ENCODE peak calls at places on chromosomes 6 and 20, in four cellular contexts. One of them, this sample, is unnamed.

GRCh38 chr6:71107935-71108420 is 151.1 kb upstream of the B3GAT2 start:
- DNase-seq in neuronal stem cell: no peak
- DNase-seq in transverse colon: no peak
- DNase-seq in endothelial cell of umbilical vein: peak; percentile 81
- DNase-seq in this sample: no peak

GRCh38 chr6:158761746-158762145 is 57.4 kb downstream of the EZR start:
- DNase-seq in neuronal stem cell: no peak
- DNase-seq in transverse colon: no peak
- DNase-seq in endothelial cell of umbilical vein: no peak
- DNase-seq in this sample: no peak

GRCh38 chr6:35669441-35669776 is 19.3 kb downstream of the FKBP5 start:
- DNase-seq in neuronal stem cell: no peak
- DNase-seq in transverse colon: no peak
- DNase-seq in endothelial cell of umbilical vein: peak; percentile 94
- DNase-seq in this sample: no peak

GRCh38 chr6:56359201-56359899 is 112.0 kb upstream of the COL21A1 start:
- DNase-seq in neuronal stem cell: peak; percentile 75
- DNase-seq in transverse colon: peak; percentile 66
- DNase-seq in endothelial cell of umbilical vein: peak; percentile 83
- DNase-seq in this sample: peak; percentile 51

GRCh38 chr6:100084301-100085161 is 90.5 kb upstream of the MCHR2 start:
- DNase-seq in neuronal stem cell: no peak
- DNase-seq in transverse colon: no peak
- DNase-seq in endothelial cell of umbilical vein: no peak
- DNase-seq in this sample: no peak

GRCh38 chr6:5817869-5818268 is 188.9 kb downstream of the NRN1 start:
- DNase-seq in neuronal stem cell: no peak
- DNase-seq in transverse colon: no peak
- DNase-seq in endothelial cell of umbilical vein: no peak
- DNase-seq in this sample: no peak

GRCh38 chr6:146381486-146381885 is 162.1 kb upstream of the RAB32 start:
- DNase-seq in neuronal stem cell: no peak
- DNase-seq in transverse colon: no peak
- DNase-seq in endothelial cell of umbilical vein: no peak
- DNase-seq in this sample: no peak

GRCh38 chr6:127855542-127856159 is 45.2 kb downstream of the THEMIS start:
- DNase-seq in neuronal stem cell: no peak
- DNase-seq in transverse colon: no peak
- DNase-seq in endothelial cell of umbilical vein: peak; percentile 61
- DNase-seq in this sample: no peak

GRCh38 chr20:63702036-63702665 is 5.6 kb downstream of the ARFRP1 start:
- DNase-seq in neuronal stem cell: no peak
- DNase-seq in transverse colon: no peak
- DNase-seq in endothelial cell of umbilical vein: no peak
- DNase-seq in this sample: no peak

GRCh38 chr6:141117869-141118268 is 1014.9 kb upstream of the GJE1 start:
- DNase-seq in neuronal stem cell: no peak
- DNase-seq in transverse colon: no peak
- DNase-seq in endothelial cell of umbilical vein: no peak
- DNase-seq in this sample: no peak

GRCh38 chr6:42344756-42345155 is 107.0 kb downstream of the TRERF1 start:
- DNase-seq in neuronal stem cell: no peak
- DNase-seq in transverse colon: no peak
- DNase-seq in endothelial cell of umbilical vein: no peak
- DNase-seq in this sample: no peak

GRCh38 chr6:129774697-129775447 is 64.9 kb upstream of the ARHGAP18 start:
- DNase-seq in neuronal stem cell: peak; percentile 78
- DNase-seq in transverse colon: peak; percentile 75
- DNase-seq in endothelial cell of umbilical vein: peak; percentile 76
- DNase-seq in this sample: peak; percentile 78

GRCh38 chr6:145199961-145200360 is 535.4 kb downstream of the EPM2A start:
- DNase-seq in neuronal stem cell: no peak
- DNase-seq in transverse colon: no peak
- DNase-seq in endothelial cell of umbilical vein: no peak
- DNase-seq in this sample: no peak

GRCh38 chr6:124960757-124961467 is 1.3 kb upstream of the RNF217 start:
- DNase-seq in neuronal stem cell: no peak
- DNase-seq in transverse colon: no peak
- DNase-seq in endothelial cell of umbilical vein: peak; percentile 69
- DNase-seq in this sample: no peak

GRCh38 chr6:110530671-110531070 is 54.3 kb upstream of the SLC22A16 start:
- DNase-seq in neuronal stem cell: no peak
- DNase-seq in transverse colon: no peak
- DNase-seq in endothelial cell of umbilical vein: no peak
- DNase-seq in this sample: no peak

GRCh38 chr20:23305098-23305497 is 45.5 kb upstream of the NXT1 start:
- DNase-seq in neuronal stem cell: no peak
- DNase-seq in transverse colon: no peak
- DNase-seq in endothelial cell of umbilical vein: no peak
- DNase-seq in this sample: no peak

GRCh38 chr6:76073281-76073680 is 819 bp upstream of the IMPG1 start:
- DNase-seq in neuronal stem cell: no peak
- DNase-seq in transverse colon: no peak
- DNase-seq in endothelial cell of umbilical vein: no peak
- DNase-seq in this sample: no peak

GRCh38 chr6:13334953-13335352 is 6.6 kb upstream of the TBC1D7 start:
- DNase-seq in neuronal stem cell: no peak
- DNase-seq in transverse colon: no peak
- DNase-seq in endothelial cell of umbilical vein: peak; percentile 89
- DNase-seq in this sample: no peak

GRCh38 chr6:2149370-2150006 is 95.9 kb downstream of the GMDS start:
- DNase-seq in neuronal stem cell: no peak
- DNase-seq in transverse colon: no peak
- DNase-seq in endothelial cell of umbilical vein: no peak
- DNase-seq in this sample: no peak

GRCh38 chr6:96792791-96793190 is 44.5 kb downstream of the GPR63 start:
- DNase-seq in neuronal stem cell: no peak
- DNase-seq in transverse colon: no peak
- DNase-seq in endothelial cell of umbilical vein: no peak
- DNase-seq in this sample: no peak

GRCh38 chr6:128657181-128657580 is 136.8 kb upstream of the PTPRK start:
- DNase-seq in neuronal stem cell: no peak
- DNase-seq in transverse colon: no peak
- DNase-seq in endothelial cell of umbilical vein: no peak
- DNase-seq in this sample: no peak

GRCh38 chr6:111972714-111973678 is 80.9 kb upstream of the CCN6 start:
- DNase-seq in neuronal stem cell: no peak
- DNase-seq in transverse colon: peak; percentile 20
- DNase-seq in endothelial cell of umbilical vein: peak; percentile 90
- DNase-seq in this sample: peak; percentile 67

GRCh38 chr6:93416575-93417420 is 2.6 kb downstream of the EPHA7 start:
- DNase-seq in neuronal stem cell: peak; percentile 58
- DNase-seq in transverse colon: peak; percentile 8
- DNase-seq in endothelial cell of umbilical vein: peak; percentile 10
- DNase-seq in this sample: peak; percentile 41

GRCh38 chr6:150573041-150573681 is 26.5 kb upstream of the PLEKHG1 start:
- DNase-seq in neuronal stem cell: peak; percentile 20
- DNase-seq in transverse colon: no peak
- DNase-seq in endothelial cell of umbilical vein: no peak
- DNase-seq in this sample: no peak

GRCh38 chr6:110364364-110364763 is 6.2 kb upstream of the METTL24 start:
- DNase-seq in neuronal stem cell: no peak
- DNase-seq in transverse colon: no peak
- DNase-seq in endothelial cell of umbilical vein: no peak
- DNase-seq in this sample: no peak

GRCh38 chr6:106525111-106525884 is 104.0 kb downstream of the RTN4IP1 start:
- DNase-seq in neuronal stem cell: no peak
- DNase-seq in transverse colon: no peak
- DNase-seq in endothelial cell of umbilical vein: peak; percentile 70
- DNase-seq in this sample: no peak

GRCh38 chr20:32387262-32387661 is 29.1 kb downstream of the ASXL1 start:
- DNase-seq in neuronal stem cell: no peak
- DNase-seq in transverse colon: no peak
- DNase-seq in endothelial cell of umbilical vein: no peak
- DNase-seq in this sample: no peak

GRCh38 chr6:168387911-168388310 is 53.1 kb upstream of the SMOC2 start:
- DNase-seq in neuronal stem cell: no peak
- DNase-seq in transverse colon: no peak
- DNase-seq in endothelial cell of umbilical vein: no peak
- DNase-seq in this sample: no peak

GRCh38 chr6:113482771-113483170 is 374.4 kb upstream of the MARCKS start:
- DNase-seq in neuronal stem cell: no peak
- DNase-seq in transverse colon: no peak
- DNase-seq in endothelial cell of umbilical vein: no peak
- DNase-seq in this sample: no peak

GRCh38 chr20:24663496-24663895 is 194.1 kb downstream of the SYNDIG1 start:
- DNase-seq in neuronal stem cell: no peak
- DNase-seq in transverse colon: no peak
- DNase-seq in endothelial cell of umbilical vein: no peak
- DNase-seq in this sample: no peak

GRCh38 chr20:61628901-61629300 is 376.8 kb downstream of the CDH4 start:
- DNase-seq in neuronal stem cell: no peak
- DNase-seq in transverse colon: no peak
- DNase-seq in endothelial cell of umbilical vein: no peak
- DNase-seq in this sample: peak; percentile 67

GRCh38 chr6:41964201-41964887 is 22.7 kb upstream of the CCND3 start:
- DNase-seq in neuronal stem cell: no peak
- DNase-seq in transverse colon: no peak
- DNase-seq in endothelial cell of umbilical vein: no peak
- DNase-seq in this sample: no peak

GRCh38 chr20:37904008-37904675 is 1.2 kb downstream of the VSTM2L start:
- DNase-seq in neuronal stem cell: no peak
- DNase-seq in transverse colon: no peak
- DNase-seq in endothelial cell of umbilical vein: no peak
- DNase-seq in this sample: no peak

GRCh38 chr20:37902504-37903313 is at the start of gene VSTM2L:
- DNase-seq in neuronal stem cell: no peak
- DNase-seq in transverse colon: peak; percentile 22
- DNase-seq in endothelial cell of umbilical vein: no peak
- DNase-seq in this sample: no peak

GRCh38 chr20:37903317-37904007 is 535 bp downstream of the VSTM2L start:
- DNase-seq in neuronal stem cell: no peak
- DNase-seq in transverse colon: no peak
- DNase-seq in endothelial cell of umbilical vein: no peak
- DNase-seq in this sample: no peak

GRCh38 chr20:37901280-37901666 is 1.7 kb upstream of the VSTM2L start:
- DNase-seq in neuronal stem cell: no peak
- DNase-seq in transverse colon: no peak
- DNase-seq in endothelial cell of umbilical vein: no peak
- DNase-seq in this sample: no peak

GRCh38 chr20:37901667-37902503 is 1.0 kb upstream of the VSTM2L start:
- DNase-seq in neuronal stem cell: no peak
- DNase-seq in transverse colon: no peak
- DNase-seq in endothelial cell of umbilical vein: peak; percentile 31
- DNase-seq in this sample: no peak
- H3K4me1 ChIP-seq in neuronal stem cell: peaks cover 6% of the 10 kb centered on the region
- H3K4me1 ChIP-seq in transverse colon: peaks cover 14% of the 10 kb centered on the region
- H3K4me1 ChIP-seq in endothelial cell of umbilical vein: no peaks in the 10 kb centered on the region
- H3K4me1 ChIP-seq in this sample: no peaks in the 10 kb centered on the region

GRCh38 chr20:54525906-54526596 is 50.7 kb downstream of the DOK5 start:
- DNase-seq in neuronal stem cell: no peak
- DNase-seq in transverse colon: no peak
- DNase-seq in endothelial cell of umbilical vein: peak; percentile 39
- DNase-seq in this sample: no peak
- H3K27ac ChIP-seq in neuronal stem cell: no peak overlapping the region
- H3K27ac ChIP-seq in transverse colon: no peak overlapping the region
- H3K27ac ChIP-seq in endothelial cell of umbilical vein: no peak overlapping the region
- H3K27ac ChIP-seq in this sample: no peak overlapping the region

GRCh38 chr20:18805881-18806280 is 7.7 kb upstream of the SCP2D1 start:
- DNase-seq in neuronal stem cell: no peak
- DNase-seq in transverse colon: no peak
- DNase-seq in endothelial cell of umbilical vein: no peak
- DNase-seq in this sample: no peak

GRCh38 chr20:18802012-18802634 is 11.5 kb upstream of the SCP2D1 start:
- DNase-seq in neuronal stem cell: no peak
- DNase-seq in transverse colon: no peak
- DNase-seq in endothelial cell of umbilical vein: no peak
- DNase-seq in this sample: no peak

GRCh38 chr20:18796282-18796833 is 17.2 kb upstream of the SCP2D1 start:
- DNase-seq in neuronal stem cell: no peak
- DNase-seq in transverse colon: no peak
- DNase-seq in endothelial cell of umbilical vein: no peak
- DNase-seq in this sample: no peak

DNA sequence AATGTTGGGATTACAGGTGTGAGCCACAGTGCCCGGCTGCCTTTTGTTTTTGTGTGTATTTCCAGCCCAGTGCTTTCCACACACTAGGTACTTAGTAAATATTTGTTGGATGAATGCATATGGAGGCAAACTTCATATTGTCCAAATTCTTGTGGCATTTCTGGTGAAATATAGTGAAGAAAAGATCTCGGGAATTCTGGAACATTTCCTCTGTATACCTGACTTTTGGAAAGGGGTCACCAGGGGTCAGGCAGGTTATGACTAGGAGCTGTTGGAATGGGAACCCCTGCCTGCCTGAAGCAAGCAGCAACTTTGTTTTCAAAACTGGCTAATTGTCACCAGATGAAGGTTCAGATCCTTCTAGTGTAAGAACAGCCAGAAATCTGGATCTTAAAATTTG is 12.1 kb upstream of the SCP2D1 start:
- DNase-seq in neuronal stem cell: no peak
- DNase-seq in transverse colon: no peak
- DNase-seq in endothelial cell of umbilical vein: no peak
- DNase-seq in this sample: no peak
- H3K4me3 ChIP-seq in neuronal stem cell: no peak overlapping the region
- H3K4me3 ChIP-seq in transverse colon: no peak overlapping the region
- H3K4me3 ChIP-seq in endothelial cell of umbilical vein: no peak overlapping the region
- H3K4me3 ChIP-seq in this sample: no peak overlapping the region

GRCh38 chr6:30722280-30723112 is 2.3 kb downstream of the TUBB start:
- DNase-seq in neuronal stem cell: peak; percentile 81
- DNase-seq in transverse colon: peak; percentile 89
- DNase-seq in endothelial cell of umbilical vein: peak; percentile 82
- DNase-seq in this sample: peak; percentile 87

GRCh38 chr6:30719791-30720737 is at the start of gene TUBB:
- DNase-seq in neuronal stem cell: peak; percentile 97
- DNase-seq in transverse colon: peak; percentile 98
- DNase-seq in endothelial cell of umbilical vein: peak; percentile 98
- DNase-seq in this sample: peak; percentile 98

GRCh38 chr6:30721198-30722024 is 1.3 kb downstream of the TUBB start:
- DNase-seq in neuronal stem cell: peak; percentile 95
- DNase-seq in transverse colon: peak; percentile 94
- DNase-seq in endothelial cell of umbilical vein: peak; percentile 91
- DNase-seq in this sample: peak; percentile 98

GRCh38 chr6:30719356-30719755 is 796 bp upstream of the TUBB start:
- DNase-seq in neuronal stem cell: no peak
- DNase-seq in transverse colon: no peak
- DNase-seq in endothelial cell of umbilical vein: no peak
- DNase-seq in this sample: peak; percentile 27

GRCh38 chr6:30720738-30721197 is 616 bp downstream of the TUBB start:
- DNase-seq in neuronal stem cell: no peak
- DNase-seq in transverse colon: peak; percentile 84
- DNase-seq in endothelial cell of umbilical vein: peak; percentile 56
- DNase-seq in this sample: peak; percentile 87
- H3K4me1 ChIP-seq in neuronal stem cell: peaks cover 15% of the 10 kb centered on the region
- H3K4me1 ChIP-seq in transverse colon: peaks cover 46% of the 10 kb centered on the region
- H3K4me1 ChIP-seq in endothelial cell of umbilical vein: peaks cover 44% of the 10 kb centered on the region
- H3K4me1 ChIP-seq in this sample: no peaks in the 10 kb centered on the region

This sample was measured in aorta.